ENCODE peak calls at places on chromosome 10, in six cellular contexts. B, J, Z, C, E and N are unnamed samples. For H3K4me1, the result is how much of the 10 kb centered on the place peaks cover.

GRCh38 chr10:75663947-75664664 is 232.7 kb downstream of the LRMDA start:
- DNase-seq in Z (peak), B (no peak), C (no peak), J (no peak), E (no peak), N (no peak)

GRCh38 chr10:97543025-97543546 is 29.5 kb upstream of the ANKRD2 start:
- DNase-seq in J (peak), E (peak), B (peak), Z (peak), C (no peak), N (peak)

GRCh38 chr10:588246-589165 is 101.0 kb downstream of the DIP2C start:
- DNase-seq in Z (peak), J (no peak), C (no peak), E (peak), B (no peak), N (no peak)

GRCh38 chr10:86644412-86645110 is 9.8 kb upstream of the OPN4 start:
- DNase-seq in J (peak), E (peak), C (peak), Z (peak), B (no peak), N (peak)

GRCh38 chr10:74754397-74754796 is 72.0 kb upstream of the KAT6B start:
- DNase-seq in B (no peak), C (no peak), J (no peak), E (peak), Z (no peak), N (no peak)

GRCh38 chr10:18647151-18647550 is 4.2 kb downstream of the NSUN6 start:
- DNase-seq in Z (no peak), J (no peak), C (no peak), E (no peak), B (no peak), N (no peak)

GRCh38 chr10:88149906-88150305 is 286.5 kb downstream of the PTEN start:
- DNase-seq in C (no peak), B (no peak), E (peak), J (peak), Z (no peak), N (no peak)

GRCh38 chr10:76576276-76576962 is 1061.2 kb downstream of the KCNMA1 start:
- DNase-seq in E (peak), B (no peak), Z (peak), C (no peak), J (peak), N (peak)

GRCh38 chr10:57992321-57993077 is 275.2 kb downstream of the IPMK start:
- DNase-seq in C (no peak), Z (no peak), B (no peak), E (peak), J (peak), N (no peak)

GRCh38 chr10:48634198-48634983 is 29.5 kb upstream of the ARHGAP22 start:
- DNase-seq in J (peak), C (peak), Z (peak), B (no peak), E (peak), N (peak)

GRCh38 chr10:97673736-97674525 is 13.1 kb downstream of the AVPI1 start:
- DNase-seq in B (no peak), Z (peak), J (peak), E (peak), C (no peak), N (peak)

GRCh38 chr10:413662-414071 is 275.8 kb downstream of the DIP2C start:
- DNase-seq in B (no peak), C (no peak), Z (no peak), J (no peak), E (no peak), N (no peak)

GRCh38 chr10:49759787-49760551 is 2.2 kb downstream of the OGDHL start:
- DNase-seq in E (no peak), B (no peak), Z (no peak), J (no peak), C (no peak), N (no peak)

GRCh38 chr10:86583983-86584382 is 62.4 kb upstream of the WAPL start:
- DNase-seq in C (no peak), Z (no peak), J (no peak), E (no peak), B (no peak), N (no peak)

GRCh38 chr10:103648951-103649532 is 155.5 kb downstream of the NEURL1 start:
- DNase-seq in E (peak), Z (peak), J (no peak), C (no peak), B (no peak), N (peak)

GRCh38 chr10:62638062-62638477 is 166.4 kb upstream of the ADO start:
- DNase-seq in E (peak), Z (peak), C (peak), J (peak), B (no peak), N (peak)

GRCh38 chr10:79073784-79074432 is 5.1 kb downstream of the ZMIZ1 start:
- DNase-seq in J (no peak), B (no peak), C (no peak), Z (peak), E (peak), N (no peak)

GRCh38 chr10:82827901-82828300 is 952.9 kb downstream of the NRG3 start:
- DNase-seq in J (no peak), Z (no peak), C (no peak), E (no peak), B (no peak), N (no peak)

GRCh38 chr10:30170146-30170545 is 110.8 kb upstream of the JCAD start:
- DNase-seq in J (no peak), Z (no peak), C (no peak), B (no peak), E (no peak), N (no peak)

GRCh38 chr10:61628199-61628874 is 34.4 kb upstream of the CABCOCO1 start:
- DNase-seq in B (no peak), Z (peak), C (no peak), J (peak), E (peak), N (peak)

GRCh38 chr10:6692856-6693255 is 112.8 kb upstream of the PRKCQ start:
- DNase-seq in E (no peak), J (no peak), Z (no peak), B (no peak), C (no peak), N (no peak)

GRCh38 chr10:132036153-132036886 is 29.4 kb upstream of the JAKMIP3 start:
- DNase-seq in J (peak), Z (peak), C (no peak), B (no peak), E (no peak), N (peak)

GRCh38 chr10:24981161-24981710 is 28.8 kb upstream of the PRTFDC1 start:
- DNase-seq in E (no peak), Z (peak), J (no peak), C (no peak), B (no peak), N (no peak)

GRCh38 chr10:23918090-23918704 is 290.7 kb upstream of the KIAA1217 start:
- DNase-seq in J (no peak), C (no peak), B (no peak), E (no peak), Z (no peak), N (no peak)

GRCh38 chr10:32298066-32298812 is 48.7 kb downstream of the EPC1 start:
- DNase-seq in J (peak), Z (peak), B (no peak), C (no peak), E (peak), N (peak)

GRCh38 chr10:70053212-70053895 is 708 bp downstream of the MACROH2A2 start:
- DNase-seq in C (no peak), Z (no peak), J (peak), B (no peak), E (no peak), N (peak)

GRCh38 chr10:10209152-10209551 is 808.5 kb upstream of the CELF2 start:
- DNase-seq in Z (peak), C (no peak), B (no peak), E (peak), J (no peak), N (no peak)

GRCh38 chr10:43855667-43856210 is 207.1 kb upstream of the ZNF32 start:
- DNase-seq in Z (no peak), C (no peak), J (no peak), E (no peak), B (no peak), N (no peak)

GRCh38 chr10:131928248-131929095 is 27.7 kb downstream of the PPP2R2D start:
- DNase-seq in E (peak), C (peak), B (no peak), J (peak), Z (no peak), N (no peak)

GRCh38 chr10:77643795-77644468 is 6.3 kb upstream of the KCNMA1 start:
- DNase-seq in J (peak), E (peak), B (peak), Z (peak), C (no peak), N (peak)

GRCh38 chr10:14545827-14546226 is 215.1 kb upstream of the FRMD4A start:
- DNase-seq in C (no peak), J (peak), E (peak), Z (peak), B (no peak), N (no peak)

GRCh38 chr10:25978771-25979170 is 44.7 kb downstream of the MYO3A start:
- DNase-seq in J (no peak), B (no peak), Z (no peak), E (no peak), C (no peak), N (no peak)

GRCh38 chr10:3239066-3239919 is 66.7 kb upstream of the PITRM1 start:
- DNase-seq in E (peak), Z (peak), C (no peak), J (peak), B (peak), N (peak)

GRCh38 chr10:5766189-5766588 is 47.0 kb downstream of the GDI2 start:
- DNase-seq in Z (no peak), J (no peak), C (no peak), B (no peak), E (no peak), N (no peak)

GRCh38 chr10:22372298-22372697 is 27.0 kb downstream of the SPAG6 start:
- DNase-seq in B (no peak), J (no peak), C (no peak), E (no peak), Z (no peak), N (no peak)

GRCh38 chr10:97683556-97684357 is 3.3 kb downstream of the AVPI1 start:
- DNase-seq in Z (peak), B (no peak), E (peak), C (no peak), J (peak), N (peak)

GRCh38 chr10:12549297-12549696 is 199.9 kb downstream of the CAMK1D start:
- DNase-seq in C (no peak), E (no peak), B (no peak), Z (no peak), J (no peak), N (no peak)

GRCh38 chr10:45008524-45009161 is 7.9 kb downstream of the ZNF22 start:
- DNase-seq in E (peak), J (peak), B (peak), Z (peak), C (peak), N (peak)

GRCh38 chr10:132931258-132931657 is 11.1 kb downstream of the CFAP46 start:
- DNase-seq in J (no peak), C (no peak), Z (peak), B (no peak), E (peak), N (peak)

DNA sequence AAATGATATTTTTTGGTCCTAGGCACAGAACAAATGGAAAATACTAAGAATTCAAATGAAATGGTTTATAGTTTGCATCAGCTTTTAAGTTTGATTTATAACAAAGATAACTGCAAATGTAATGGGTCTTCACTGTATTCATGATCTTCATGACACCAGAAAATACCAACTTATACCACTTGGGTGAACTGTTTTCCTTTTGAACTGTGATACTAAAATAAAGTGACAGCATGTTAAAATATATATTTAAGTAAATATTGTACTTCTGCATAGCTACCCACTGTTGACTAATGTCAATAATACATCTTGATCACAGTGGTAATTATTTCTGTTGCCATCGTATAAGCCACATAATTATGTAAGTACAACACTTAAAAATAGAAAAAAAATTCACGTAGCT is 442.0 kb upstream of the ANKRD30A start:
- DNase-seq in Z (no peak), B (no peak), C (no peak), J (no peak), E (no peak), N (no peak)
- H3K4me3 ChIP-seq in Z (no peak), B (no peak), C (no peak), J (no peak), E (no peak), N (no peak)

DNA sequence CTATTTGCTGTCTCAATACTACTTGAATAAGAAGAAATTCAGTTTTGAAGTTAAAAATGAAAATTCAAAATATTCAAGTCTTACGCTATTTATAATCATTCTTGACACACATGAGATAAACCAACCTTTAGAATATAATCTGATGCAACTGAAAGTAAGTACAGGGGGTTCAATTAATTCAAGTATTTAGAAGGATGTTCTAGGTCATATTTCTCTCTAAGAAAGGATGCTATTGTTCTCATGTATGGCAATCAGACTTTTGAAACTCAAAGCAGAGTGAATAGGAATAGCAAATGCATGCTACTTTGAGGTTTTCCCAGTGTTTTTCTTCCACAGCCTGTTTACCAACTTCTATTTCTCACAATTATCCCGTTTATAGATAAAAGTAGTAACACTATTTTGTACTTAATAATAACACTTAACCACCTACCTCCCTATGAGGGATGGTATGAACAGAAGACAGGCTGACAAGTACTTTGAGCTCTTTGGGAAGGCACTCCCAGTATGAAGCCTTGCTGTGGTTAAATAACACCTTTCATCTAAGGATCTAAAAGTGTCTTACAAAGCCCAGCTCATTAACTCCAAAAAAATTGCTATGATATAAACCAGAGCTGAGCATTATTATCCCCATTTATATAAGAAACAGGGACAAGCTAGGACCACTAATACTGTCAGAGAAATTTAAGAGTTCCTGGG is 18.0 kb upstream of the SPOCK2 start:
- DNase-seq in Z (peak), J (no peak), C (no peak), E (no peak), B (no peak), N (no peak)
- H3K4me1 ChIP-seq in Z (under half), J (under half), C (under half), E (under half), B (under half), N (under half)

GRCh38 chr10:121539757-121540156 is 58.5 kb downstream of the FGFR2 start:
- DNase-seq in E (no peak), Z (no peak), J (no peak), C (no peak), B (no peak), N (no peak)

GRCh38 chr10:121540773-121541395 is 57.4 kb downstream of the FGFR2 start:
- DNase-seq in B (no peak), J (no peak), E (no peak), C (no peak), Z (no peak), N (no peak)

GRCh38 chr10:121535381-121535780 is 62.9 kb downstream of the FGFR2 start:
- DNase-seq in E (no peak), C (no peak), J (no peak), B (no peak), Z (no peak), N (no peak)

GRCh38 chr10:121532465-121532864 is 65.8 kb downstream of the FGFR2 start:
- DNase-seq in B (no peak), E (no peak), Z (no peak), J (no peak), C (no peak), N (no peak)

DNA sequence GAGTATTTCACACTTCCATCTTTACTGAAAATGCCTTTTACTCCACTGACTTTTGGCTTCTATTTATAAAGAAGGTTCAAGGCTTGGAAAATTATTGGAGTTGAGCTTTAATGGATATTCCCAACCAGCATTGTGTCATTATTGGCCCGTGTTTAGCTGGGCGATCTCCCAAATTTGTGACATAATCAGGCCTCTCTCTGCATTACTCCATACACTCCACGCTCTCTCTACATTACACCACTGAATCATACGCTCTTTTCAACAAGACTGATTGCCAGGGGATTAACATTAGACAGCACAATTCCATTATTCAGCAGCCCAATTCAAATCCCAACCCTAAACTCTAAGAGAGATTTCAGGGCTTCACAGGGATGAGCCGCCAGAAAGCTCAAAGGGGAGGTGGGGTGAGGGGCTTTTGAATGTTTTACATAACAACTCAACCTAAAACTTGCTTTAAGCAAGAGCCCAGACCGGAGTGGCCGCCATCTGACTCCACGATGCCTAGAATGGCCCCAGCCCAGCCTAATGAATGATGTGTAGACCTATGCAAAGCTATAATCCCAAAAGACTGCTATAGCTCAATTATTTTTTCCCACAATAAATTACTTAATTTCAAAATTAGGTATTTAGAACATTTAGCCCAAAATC is 61.8 kb downstream of the FGFR2 start:
- DNase-seq in Z (no peak), J (no peak), B (no peak), C (no peak), E (no peak), N (no peak)
- H3K9ac ChIP-seq in Z (no peak), J (no peak), B (no peak), C (no peak), E (no peak), N (peak)

DNA sequence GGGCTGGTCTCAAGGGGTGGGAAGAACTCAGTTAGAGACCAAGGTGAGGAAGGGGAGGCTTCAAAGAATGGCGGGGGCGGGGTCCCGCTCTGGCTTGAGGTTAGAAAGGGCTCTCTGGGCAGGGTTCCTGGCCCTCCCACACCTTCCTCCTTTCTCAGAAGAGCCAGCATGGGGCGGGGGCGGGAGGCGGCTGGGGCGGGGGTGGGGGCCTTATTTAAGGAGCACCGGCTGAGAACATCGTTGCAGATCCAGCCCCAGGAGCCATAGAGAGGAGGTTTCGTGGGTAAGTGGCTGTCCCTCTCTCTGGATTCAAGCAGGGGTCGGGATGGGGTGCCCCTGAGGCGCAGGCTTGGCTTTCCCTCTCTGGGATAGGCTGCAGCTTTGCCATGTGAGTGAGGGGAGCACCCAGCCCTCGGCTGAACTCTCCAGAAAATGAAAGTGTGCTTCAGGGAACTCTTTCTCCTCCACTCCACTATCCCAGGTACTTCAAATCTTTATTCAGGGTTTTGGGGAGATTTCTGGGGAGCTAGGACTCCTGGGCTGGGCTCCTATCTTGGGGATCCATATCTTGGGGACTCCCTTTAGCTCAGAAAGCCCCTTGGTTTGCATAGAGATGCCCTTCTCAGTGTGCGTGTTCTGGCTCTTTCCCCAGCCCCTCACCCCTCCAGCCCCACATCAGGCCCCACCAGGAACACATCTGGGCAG is 3.3 kb upstream of the CUEDC2 start:
- DNase-seq in B (peak), C (no peak), J (no peak), E (no peak), Z (no peak), N (peak)
- H3K4me3 ChIP-seq in B (peak), C (peak), J (no peak), E (peak), Z (peak), N (peak)

GRCh38 chr10:101941871-101942270 is 98.3 kb upstream of the KCNIP2 start:
- DNase-seq in J (no peak), B (no peak), E (peak), C (no peak), Z (peak), N (peak)
- H3K4me1 ChIP-seq in J (under half), B (under half), E (under half), C (under half), Z (under half), N (half or more)

GRCh38 chr10:72319416-72320254 is 35.1 kb downstream of the DNAJB12 start:
- DNase-seq in E (peak), B (peak), Z (peak), J (peak), C (no peak), N (peak)
- H3K9ac ChIP-seq in E (peak), B (peak), Z (peak), J (peak), C (peak), N (peak)